ENCODE peak calls at places on chromosome 16, in nine cellular contexts. M is pancreas; O is ureter; A is small intestine; U is NCI-H460; F is stimulated activated naive CD8-positive, alpha-beta T cell treated with anti-CD3 and anti-CD28 coated beads, Interleukin-15, Interleukin-2, amounts not matched to agents 100 U/mL and 50 U/mL, for 24 hours; G is NCI-H345; I is stimulated activated naive CD4-positive, alpha-beta T cell; N is vagina. Z is an unnamed sample.

GRCh38 chr16:70653809-70654771 is 7.7 kb downstream of the IL34 start:
- DNase-seq in N (no peak), G (peak), A (peak), M (peak), O (peak), I (peak), U (peak), F (peak), Z (peak)

GRCh38 chr16:49281843-49282642 is 405 bp upstream of the CBLN1 start:
- DNase-seq in A (peak), I (no peak), N (no peak), U (peak), G (no peak), O (peak), M (peak), F (peak), Z (peak)

GRCh38 chr16:85235988-85236831 is 123.9 kb upstream of the CIBAR2 start:
- DNase-seq in M (no peak), N (no peak), G (no peak), F (no peak), U (no peak), A (no peak), O (no peak), I (no peak), Z (no peak)

GRCh38 chr16:983044-984030 is 1.8 kb downstream of the SOX8 start:
- DNase-seq in U (no peak), A (no peak), M (no peak), I (no peak), F (no peak), N (no peak), O (no peak), G (no peak), Z (no peak)

GRCh38 chr16:10878328-10878643 is 1.3 kb downstream of the CIITA start:
- DNase-seq in N (no peak), G (no peak), A (no peak), O (no peak), F (peak), U (no peak), M (no peak), I (no peak), Z (no peak)

GRCh38 chr16:11356573-11357331 is 11.5 kb downstream of the RMI2 start:
- DNase-seq in F (peak), O (peak), G (peak), N (no peak), U (peak), I (peak), A (peak), M (peak), Z (peak)

GRCh38 chr16:30948087-30948955 is 547 bp upstream of the ORAI3 start:
- DNase-seq in O (peak), N (peak), A (peak), M (peak), I (peak), F (no peak), U (peak), G (peak), Z (no peak)

GRCh38 chr16:10575506-10576130 is 4.8 kb downstream of the EMP2 start:
- DNase-seq in A (no peak), N (no peak), G (no peak), U (no peak), F (no peak), I (no peak), M (no peak), O (no peak), Z (no peak)

GRCh38 chr16:23608194-23608593 is 12.1 kb upstream of the NDUFAB1 start:
- DNase-seq in A (no peak), N (no peak), U (no peak), O (no peak), I (no peak), F (no peak), G (no peak), M (no peak), Z (no peak)

GRCh38 chr16:66359012-66359411 is 7.5 kb upstream of the CDH5 start:
- DNase-seq in F (no peak), O (no peak), G (no peak), U (no peak), A (no peak), N (no peak), M (no peak), I (no peak), Z (no peak)

GRCh38 chr16:1470543-1471251 is 4.1 kb downstream of the CLCN7 start:
- DNase-seq in N (no peak), G (no peak), U (no peak), A (no peak), F (no peak), I (no peak), M (peak), O (no peak), Z (no peak)

GRCh38 chr16:83772806-83773205 is 35.0 kb upstream of the HSBP1 start:
- DNase-seq in M (no peak), G (no peak), O (no peak), N (no peak), F (no peak), I (no peak), A (no peak), U (no peak), Z (no peak)

GRCh38 chr16:19598805-19599204 is 43.3 kb downstream of the VPS35L start:
- DNase-seq in A (no peak), G (no peak), I (no peak), U (no peak), F (no peak), O (no peak), N (no peak), M (no peak), Z (no peak)

GRCh38 chr16:81175325-81175891 is 63.1 kb upstream of the BCO1 start:
- DNase-seq in F (no peak), M (no peak), U (no peak), A (no peak), I (no peak), G (no peak), O (no peak), N (no peak), Z (no peak)

GRCh38 chr16:48611329-48612137 is 1.6 kb upstream of the N4BP1 start:
- DNase-seq in O (no peak), N (peak), G (no peak), F (peak), I (peak), M (no peak), U (no peak), A (peak), Z (peak)

GRCh38 chr16:65315004-65315398 is 193.1 kb upstream of the CDH11 start:
- DNase-seq in U (no peak), O (peak), N (no peak), M (no peak), G (no peak), I (no peak), F (no peak), A (no peak), Z (no peak)

GRCh38 chr16:81654346-81654745 is 124.7 kb upstream of the PLCG2 start:
- DNase-seq in N (no peak), F (no peak), U (no peak), G (no peak), I (no peak), A (no peak), O (no peak), M (no peak), Z (no peak)

GRCh38 chr16:57533618-57534336 is 2.6 kb downstream of the CCDC102A start:
- DNase-seq in F (peak), A (no peak), I (peak), O (peak), U (no peak), M (no peak), N (no peak), G (no peak), Z (no peak)

GRCh38 chr16:52634101-52634500 is 87.2 kb upstream of the TOX3 start:
- DNase-seq in A (peak), I (no peak), U (no peak), G (peak), M (no peak), N (no peak), O (no peak), F (no peak), Z (no peak)

GRCh38 chr16:89723279-89724250 is 2.2 kb downstream of the ZNF276 start:
- DNase-seq in U (no peak), F (peak), A (peak), M (no peak), I (peak), O (no peak), G (no peak), N (no peak), Z (no peak)

GRCh38 chr16:67404740-67405226 is 11.5 kb upstream of the TPPP3 start:
- DNase-seq in N (no peak), M (no peak), G (peak), A (peak), F (no peak), I (no peak), U (no peak), O (peak), Z (no peak)

GRCh38 chr16:8957061-8957392 is 6.7 kb downstream of the USP7 start:
- DNase-seq in A (no peak), G (no peak), U (no peak), I (no peak), F (no peak), O (no peak), M (no peak), N (no peak), Z (no peak)